ENCODE peak calls at places on chromosomes 4 and X, in nine cellular contexts. D is testis; U is stimulated activated CD4-positive, alpha-beta T cell treated with anti-CD3 and anti-CD28 coated beads, Interleukin-12 subunit alpha, Interleukin-12 subunit beta, amount 100 ng/mL, for 24 hours; W is effector memory CD4-positive, alpha-beta T cell; P is substantia nigra; T is NCI-H2081; C is memory B cell; L is fibroblast of villous mesenchyme; K is A549. R is an unnamed sample.

GRCh38 chrX:40832723-40833122 is 97.4 kb upstream of the MED14 start:
- DNase-seq in D (no peak), U (no peak), W (no peak), P (no peak), T (no peak), C (no peak), L (no peak), K (no peak), R (no peak)

GRCh38 chrX:19334945-19335626 is 8.6 kb upstream of the PDHA1 start:
- DNase-seq in D (peak), U (no peak), W (no peak), P (no peak), T (peak), C (no peak), L (peak), K (peak), R (no peak)

GRCh38 chr4:128653514-128654420 is 155.7 kb upstream of the JADE1 start:
- DNase-seq in D (peak), U (no peak), W (no peak), P (peak), T (peak), C (no peak), L (peak), K (no peak), R (no peak)

GRCh38 chrX:136452614-136453013 is 35.1 kb upstream of the BRS3 start:
- DNase-seq in D (no peak), U (no peak), W (no peak), P (no peak), T (no peak), C (no peak), L (no peak), K (no peak), R (no peak)

GRCh38 chrX:10633722-10634121 is 13.3 kb upstream of the MID1 start:
- DNase-seq in D (no peak), U (no peak), W (no peak), P (no peak), T (peak), C (no peak), L (peak), K (peak), R (no peak)

GRCh38 chr4:19831644-19832285 is 419.9 kb upstream of the SLIT2 start:
- DNase-seq in D (no peak), U (no peak), W (no peak), P (no peak), T (no peak), C (no peak), L (peak), K (no peak), R (no peak)

GRCh38 chr4:38902695-38903094 is 35.1 kb downstream of the FAM114A1 start:
- DNase-seq in D (no peak), U (no peak), W (no peak), P (no peak), T (peak), C (peak), L (no peak), K (peak), R (no peak)

GRCh38 chr4:115851918-115852766 is 738.7 kb upstream of the NDST4 start:
- DNase-seq in D (peak), U (peak), W (no peak), P (no peak), T (peak), C (no peak), L (peak), K (peak), R (no peak)

GRCh38 chr4:76238236-76238635 is 13.3 kb upstream of the FAM47E start:
- DNase-seq in D (no peak), U (no peak), W (no peak), P (no peak), T (no peak), C (no peak), L (no peak), K (no peak), R (no peak)

GRCh38 chr4:131002132-131002531 is 1906.2 kb downstream of the C4orf33 start:
- DNase-seq in D (no peak), U (no peak), W (no peak), P (no peak), T (no peak), C (no peak), L (no peak), K (no peak), R (no peak)

GRCh38 chr4:23401572-23401971 is 488.3 kb downstream of the PPARGC1A start:
- DNase-seq in D (no peak), U (no peak), W (no peak), P (no peak), T (no peak), C (no peak), L (no peak), K (no peak), R (no peak)

GRCh38 chrX:135112096-135112729 is 8.1 kb downstream of the ETDB start:
- DNase-seq in D (peak), U (no peak), W (no peak), P (no peak), T (peak), C (peak), L (peak), K (peak), R (peak)

GRCh38 chr4:142044271-142044670 is 407.9 kb downstream of the IL15 start:
- DNase-seq in D (no peak), U (no peak), W (no peak), P (no peak), T (no peak), C (no peak), L (peak), K (no peak), R (no peak)

GRCh38 chrX:119880552-119881437 is 9.2 kb downstream of the NDUFA1 start:
- DNase-seq in D (peak), U (no peak), W (no peak), P (no peak), T (peak), C (no peak), L (peak), K (peak), R (peak)

GRCh38 chr4:8278421-8279287 is 9.1 kb downstream of the HTRA3 start:
- DNase-seq in D (no peak), U (no peak), W (no peak), P (no peak), T (no peak), C (no peak), L (peak), K (no peak), R (no peak)

GRCh38 chr4:7753931-7754465 is 185.7 kb downstream of the AFAP1 start:
- DNase-seq in D (no peak), U (no peak), W (no peak), P (no peak), T (no peak), C (no peak), L (no peak), K (no peak), R (no peak)

GRCh38 chr4:41418444-41418843 is 119.5 kb upstream of the LIMCH1 start:
- DNase-seq in D (peak), U (no peak), W (no peak), P (no peak), T (no peak), C (no peak), L (peak), K (no peak), R (no peak)

GRCh38 chrX:136880003-136880451 is 498 bp downstream of the RBMX start:
- DNase-seq in D (peak), U (no peak), W (peak), P (peak), T (peak), C (peak), L (peak), K (peak), R (peak)

GRCh38 chr4:54225671-54226398 is 3.3 kb upstream of the PDGFRA start:
- DNase-seq in D (no peak), U (no peak), W (no peak), P (no peak), T (no peak), C (no peak), L (peak), K (no peak), R (no peak)

GRCh38 chrX:74119016-74119910 is 184.7 kb upstream of the ZCCHC13 start:
- DNase-seq in D (no peak), U (no peak), W (no peak), P (no peak), T (no peak), C (no peak), L (peak), K (peak), R (no peak)

GRCh38 chr4:82046796-82047195 is 327.0 kb downstream of the HNRNPD start:
- DNase-seq in D (no peak), U (no peak), W (no peak), P (no peak), T (no peak), C (no peak), L (no peak), K (no peak), R (no peak)

GRCh38 chr4:74006009-74006476 is 7.6 kb upstream of the CXCL5 start:
- DNase-seq in D (no peak), U (no peak), W (no peak), P (no peak), T (no peak), C (no peak), L (peak), K (peak), R (no peak)

GRCh38 chr4:168883513-168883912 is 126.5 kb downstream of the CBR4 start:
- DNase-seq in D (no peak), U (no peak), W (no peak), P (no peak), T (no peak), C (no peak), L (no peak), K (no peak), R (no peak)

GRCh38 chr4:149914521-149915115 is 99.0 kb upstream of the IQCM start:
- DNase-seq in D (peak), U (peak), W (no peak), P (no peak), T (peak), C (no peak), L (peak), K (peak), R (peak)

GRCh38 chr4:3436798-3437581 is 4.8 kb upstream of the HGFAC start:
- DNase-seq in D (no peak), U (no peak), W (no peak), P (no peak), T (peak), C (no peak), L (peak), K (peak), R (no peak)

GRCh38 chrX:66633541-66633940 is 5.3 kb downstream of the EDA2R start:
- DNase-seq in D (no peak), U (no peak), W (no peak), P (no peak), T (no peak), C (no peak), L (peak), K (no peak), R (no peak)

GRCh38 chr4:81052119-81053068 is 21.9 kb downstream of the BMP3 start:
- DNase-seq in D (peak), U (peak), W (peak), P (no peak), T (peak), C (peak), L (peak), K (peak), R (peak)

GRCh38 chr4:188008377-188008776 is 12.8 kb downstream of the ZFP42 start:
- DNase-seq in D (no peak), U (no peak), W (no peak), P (no peak), T (no peak), C (no peak), L (peak), K (peak), R (no peak)

GRCh38 chrX:11913001-11913400 is 155.0 kb downstream of the MSL3 start:
- DNase-seq in D (no peak), U (no peak), W (no peak), P (no peak), T (no peak), C (no peak), L (no peak), K (no peak), R (no peak)

GRCh38 chr4:95219109-95219508 is 329.7 kb downstream of the UNC5C start:
- DNase-seq in D (no peak), U (no peak), W (no peak), P (no peak), T (no peak), C (no peak), L (peak), K (no peak), R (no peak)

GRCh38 chrX:21958888-21959287 is 18.4 kb downstream of the SMS start:
- DNase-seq in D (no peak), U (no peak), W (no peak), P (no peak), T (no peak), C (no peak), L (peak), K (no peak), R (no peak)

GRCh38 chr4:8728536-8729407 is 136.2 kb downstream of the CPZ start:
- DNase-seq in D (no peak), U (no peak), W (no peak), P (no peak), T (no peak), C (no peak), L (no peak), K (no peak), R (no peak)

GRCh38 chr4:87057835-87058234 is 123.0 kb downstream of the AFF1 start:
- DNase-seq in D (no peak), U (no peak), W (no peak), P (no peak), T (no peak), C (no peak), L (no peak), K (no peak), R (no peak)

GRCh38 chrX:106608016-106608415 is 3.8 kb upstream of the RADX start:
- DNase-seq in D (no peak), U (no peak), W (peak), P (no peak), T (peak), C (no peak), L (no peak), K (no peak), R (no peak)